ENCODE peak calls at places on chromosomes 3 and 15, in four cellular contexts. Q is adrenal gland, T is HepG2, L is upper lobe of left lung. W is an unnamed sample.

GRCh38 chr3:177358968-177359600 is 161.8 kb upstream of the TBL1XR1 start:
- DNase-seq in Q (peak), T (no peak), L (peak), W (no peak)

GRCh38 chr3:43365601-43366305 is 79.4 kb downstream of the SNRK start:
- DNase-seq in Q (no peak), T (no peak), L (no peak), W (no peak)

GRCh38 chr3:108088697-108089096 is 2.1 kb downstream of the CD47 start:
- DNase-seq in Q (no peak), T (no peak), L (no peak), W (no peak)

GRCh38 chr3:77464106-77464688 is 424.3 kb downstream of the ROBO2 start:
- DNase-seq in Q (no peak), T (no peak), L (no peak), W (no peak)

GRCh38 chr3:54733079-54733478 is 194.8 kb downstream of the LRTM1 start:
- DNase-seq in Q (no peak), T (no peak), L (no peak), W (no peak)

GRCh38 chr3:184209146-184209923 is 20.1 kb upstream of the VWA5B2 start:
- DNase-seq in Q (no peak), T (no peak), L (no peak), W (no peak)

GRCh38 chr15:56837281-56837680 is 81.2 kb upstream of the TCF12 start:
- DNase-seq in Q (no peak), T (no peak), L (no peak), W (no peak)

GRCh38 chr3:56753206-56753605 is 48.5 kb downstream of the ARHGEF3 start:
- DNase-seq in Q (no peak), T (no peak), L (peak), W (no peak)

GRCh38 chr3:70824078-70824477 is 511.6 kb upstream of the MDFIC2 start:
- DNase-seq in Q (no peak), T (no peak), L (no peak), W (no peak)

DNA sequence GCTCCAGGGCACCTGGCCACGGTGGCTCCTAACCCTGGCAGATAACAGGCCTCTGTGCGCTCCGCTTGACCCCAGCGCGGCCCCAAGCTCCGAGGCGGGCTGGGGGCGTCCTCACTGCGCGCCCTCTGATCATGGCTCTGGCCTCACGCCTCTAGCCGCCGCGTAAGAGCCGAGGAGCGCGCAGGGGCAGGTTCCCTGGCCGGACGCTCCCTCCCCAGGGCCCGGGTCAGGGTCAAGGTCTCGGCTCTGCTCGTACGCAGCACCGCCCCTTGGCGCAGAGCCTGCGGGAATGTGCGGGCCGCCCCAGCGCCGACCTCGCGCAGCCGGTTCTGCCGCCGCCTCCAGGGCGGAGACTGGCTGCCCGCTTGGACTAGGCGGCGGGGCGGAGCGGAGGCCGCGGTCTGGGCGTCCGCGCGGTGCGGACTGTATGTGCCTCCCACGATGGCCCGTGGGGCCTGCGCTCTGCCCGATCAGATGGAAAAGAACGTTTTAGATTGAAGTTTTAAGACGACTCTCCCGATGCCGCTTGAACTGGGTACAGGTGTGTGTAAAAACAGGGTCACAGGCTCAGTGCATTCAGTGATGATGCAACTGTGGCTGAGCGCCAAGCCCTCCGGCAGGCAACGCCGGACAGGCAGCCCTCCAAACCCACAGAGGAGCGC is 40.8 kb downstream of the CHST14 start:
- DNase-seq in Q (peak), T (peak), L (peak), W (peak)
- TF ChIP-seq POLR2A in Q (no peak), T (no peak), L (no peak), W (no peak)

GRCh38 chr3:52835766-52836470 is 1.1 kb upstream of the MUSTN1 start:
- DNase-seq in Q (no peak), T (no peak), L (no peak), W (no peak)
- TF ChIP-seq POLR2A in Q (no peak), T (no peak), L (no peak), W (no peak)

GRCh38 chr3:39412668-39413260 is 6.2 kb downstream of the RPSA start:
- DNase-seq in Q (no peak), T (no peak), L (no peak), W (no peak)
- TF ChIP-seq POLR2A in Q (no peak), T (no peak), L (no peak), W (no peak)

DNA sequence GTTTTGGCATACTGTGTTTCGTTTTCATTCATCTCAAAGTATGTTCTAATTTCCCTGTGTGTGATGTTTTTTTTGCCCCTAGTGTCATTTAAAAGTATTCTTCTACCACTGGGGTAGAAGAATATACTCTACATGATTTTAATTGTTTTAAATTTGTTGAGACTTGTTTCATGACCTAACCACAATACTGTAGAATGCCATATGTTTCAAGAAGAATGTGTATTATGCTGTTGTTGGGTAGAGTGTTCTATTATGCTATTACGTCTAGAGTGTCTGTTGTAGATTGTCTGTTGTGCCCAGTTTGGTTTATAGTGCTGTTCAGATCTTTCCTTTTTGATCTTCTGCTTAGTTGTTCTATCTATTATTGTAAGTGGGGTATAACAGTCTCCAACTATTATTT is 36.4 kb downstream of the PLSCR4 start:
- DNase-seq in Q (no peak), T (no peak), L (no peak), W (no peak)
- TF ChIP-seq POLR2A in Q (no peak), T (no peak), L (no peak), W (no peak)

GRCh38 chr3:146454796-146455195 is 14.6 kb downstream of the PLSCR2 start:
- DNase-seq in Q (no peak), T (no peak), L (no peak), W (no peak)
- TF ChIP-seq POLR2A in Q (no peak), T (no peak), L (no peak), W (no peak)

DNA sequence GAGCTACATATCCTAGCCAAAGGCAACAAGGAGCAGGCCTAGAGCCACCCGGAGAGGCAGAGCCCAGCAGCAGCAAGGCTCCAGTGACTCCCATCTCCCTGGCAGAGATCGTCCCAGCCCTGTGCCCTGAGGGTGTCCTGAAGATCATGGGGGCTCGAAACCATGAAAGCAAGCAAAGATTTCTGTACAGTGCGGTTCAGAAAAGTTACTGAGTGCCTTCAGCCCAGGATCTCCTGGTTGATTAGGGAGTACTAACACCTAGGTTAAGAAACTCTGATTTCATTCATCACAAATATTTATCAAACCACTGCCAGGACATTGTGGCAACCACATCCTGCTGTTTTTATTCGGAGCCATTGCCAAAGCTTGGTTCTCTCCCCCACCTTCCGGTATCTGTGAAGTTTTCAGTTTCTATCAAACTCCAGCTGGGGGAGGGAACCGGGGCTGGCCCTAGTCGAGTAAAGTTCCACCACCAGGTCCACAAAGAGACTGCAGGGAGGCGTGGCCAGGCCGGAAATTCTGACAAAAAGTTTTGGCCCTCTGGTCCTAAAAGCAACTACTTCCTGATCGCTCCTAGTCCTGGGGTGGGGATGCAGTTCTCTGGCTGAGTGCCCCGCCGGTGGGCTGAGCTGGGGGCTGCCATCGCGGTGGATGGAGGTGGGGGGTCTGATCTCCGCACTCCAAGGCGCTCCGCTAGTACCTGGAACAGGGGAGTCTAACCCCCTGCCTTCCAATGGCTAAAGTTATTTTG is 1.2 kb downstream of the RAB43 start:
- DNase-seq in Q (peak), T (peak), L (peak), W (peak)
- TF ChIP-seq POLR2A in Q (peak), T (peak), L (peak), W (peak)

GRCh38 chr3:119084371-119085069 is 49.9 kb upstream of the IGSF11 start:
- DNase-seq in Q (no peak), T (no peak), L (peak), W (no peak)
- TF ChIP-seq POLR2A in Q (no peak), T (no peak), L (no peak), W (no peak)

GRCh38 chr3:120596116-120596852 is at the start of gene NDUFB4:
- DNase-seq in Q (peak), T (peak), L (peak), W (peak)
- TF ChIP-seq POLR2A in Q (peak), T (peak), L (no peak), W (peak)

GRCh38 chr3:123201223-123201556 is 553 bp upstream of the SEC22A start:
- DNase-seq in Q (no peak), T (no peak), L (no peak), W (no peak)

GRCh38 chr3:123198352-123198751 is 3.4 kb upstream of the SEC22A start:
- DNase-seq in Q (no peak), T (no peak), L (no peak), W (no peak)

GRCh38 chr3:123202451-123202850 is 708 bp downstream of the SEC22A start:
- DNase-seq in Q (no peak), T (peak), L (no peak), W (no peak)

DNA sequence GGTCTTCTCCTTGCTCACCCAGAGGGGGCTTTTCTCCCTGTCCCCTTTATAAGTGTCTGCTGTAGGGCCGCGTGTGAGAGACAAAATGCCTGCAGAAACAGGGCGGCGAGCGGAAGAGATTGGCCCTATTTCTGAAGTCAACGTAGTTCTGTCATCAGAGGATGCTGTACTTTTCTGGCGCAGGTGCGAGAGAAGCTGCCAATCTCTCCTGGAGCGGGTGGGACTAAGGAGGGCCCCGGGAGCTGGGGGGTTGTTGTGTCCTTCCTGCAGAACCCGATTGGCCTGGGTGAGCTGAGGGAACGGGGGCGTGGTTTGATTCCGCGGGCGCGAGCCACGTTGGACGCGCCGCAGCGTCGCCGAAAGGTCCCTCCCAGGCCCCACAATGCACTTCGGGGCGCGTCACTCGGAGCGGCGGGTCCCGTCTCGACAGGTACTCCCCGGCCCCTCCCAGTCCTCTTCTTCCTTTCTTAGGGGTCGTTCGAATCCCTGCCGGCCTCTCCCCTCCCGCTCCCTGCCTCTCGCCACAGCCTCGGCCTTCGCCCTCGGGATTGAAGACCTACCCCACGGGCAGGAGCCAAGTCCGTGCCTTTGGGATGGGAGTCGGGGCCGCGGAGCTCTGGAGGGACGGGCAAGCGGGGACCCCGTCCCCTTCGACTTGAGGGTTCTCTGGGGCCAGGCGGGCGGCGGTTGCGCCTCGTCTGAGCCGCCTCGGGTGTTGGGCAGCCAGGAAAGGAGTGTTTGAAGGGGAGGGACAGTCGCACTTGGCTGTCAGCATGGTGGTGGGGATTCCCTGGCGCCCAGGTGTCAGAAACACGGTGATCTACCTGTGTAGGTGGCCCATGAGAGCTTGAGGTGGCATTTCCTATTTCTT is at the start of gene SEC22A:
- DNase-seq in Q (peak), T (peak), L (peak), W (peak)
- TF ChIP-seq POLR2A in Q (no peak), T (peak), L (peak), W (peak)

GRCh38 chr15:74406992-74407705 is 26.6 kb downstream of the SEMA7A start:
- DNase-seq in Q (no peak), T (peak), L (no peak), W (no peak)
- TF ChIP-seq POLR2A in Q (no peak), T (no peak), L (no peak), W (no peak)

W was measured in tibial nerve.